ENCODE peak calls at places on chromosomes 1 and 21, in nine cellular contexts. U is pons; L is stimulated activated CD8-positive, alpha-beta memory T cell treated with anti-CD3 and anti-CD28 coated beads, Interleukin-15, amount 100 ng/mL, for 24 hours; X is COR-L47; W is body of pancreas; R is stimulated activated CD4-positive, alpha-beta T cell treated with anti-CD3 and anti-CD28 coated beads, Interleukin-4, amount 100 ng/mL, for 48 hours; M is T-cell; D is sciatic nerve; F is AG10803. G is an unnamed sample.

GRCh38 chr1:219247441-219247840 is 73.8 kb downstream of the LYPLAL1 start:
- DNase-seq in U (no peak), L (no peak), X (no peak), W (no peak), R (no peak), M (no peak), D (no peak), F (no peak), G (no peak)

GRCh38 chr1:90486134-90486824 is 230.8 kb downstream of the BARHL2 start:
- DNase-seq in U (no peak), L (no peak), X (no peak), W (no peak), R (no peak), M (no peak), D (no peak), F (no peak), G (no peak)

GRCh38 chr21:45554477-45555175 is 12.4 kb upstream of the SLC19A1 start:
- DNase-seq in U (peak), L (peak), X (peak), W (peak), R (peak), M (peak), D (peak), F (peak), G (peak)

GRCh38 chr1:29332204-29332603 is 95.9 kb downstream of the PTPRU start:
- DNase-seq in U (no peak), L (no peak), X (no peak), W (peak), R (peak), M (no peak), D (no peak), F (no peak), G (peak)

GRCh38 chr1:54342306-54342705 is 63.9 kb downstream of the SSBP3 start:
- DNase-seq in U (no peak), L (no peak), X (peak), W (no peak), R (no peak), M (no peak), D (no peak), F (no peak), G (peak)

GRCh38 chr1:214558002-214558770 is 6.8 kb upstream of the PTPN14 start:
- DNase-seq in U (no peak), L (no peak), X (no peak), W (no peak), R (no peak), M (no peak), D (no peak), F (peak), G (no peak)

GRCh38 chr1:62433861-62434611 is 2.8 kb upstream of the USP1 start:
- DNase-seq in U (peak), L (no peak), X (no peak), W (no peak), R (no peak), M (no peak), D (no peak), F (no peak), G (no peak)

GRCh38 chr1:11126544-11126943 is 26.9 kb upstream of the EXOSC10 start:
- DNase-seq in U (no peak), L (no peak), X (no peak), W (no peak), R (no peak), M (no peak), D (no peak), F (peak), G (no peak)

GRCh38 chr1:150472606-150473200 is 14.5 kb upstream of the TARS2 start:
- DNase-seq in U (no peak), L (no peak), X (no peak), W (no peak), R (no peak), M (no peak), D (no peak), F (no peak), G (no peak)

GRCh38 chr1:9204156-9204720 is 30.3 kb upstream of the H6PD start:
- DNase-seq in U (no peak), L (no peak), X (no peak), W (no peak), R (no peak), M (no peak), D (no peak), F (no peak), G (no peak)

G was measured in NCI-H146.